ENCODE peak calls at places on chromosomes 6 and 20, in four cellular contexts. One of them, this sample, is unnamed. For H3K9me3, the result is how much of the 10 kb centered on the place peaks cover.

GRCh38 chr6:24845578-24845977 is 46.9 kb upstream of the ARMH2 start:
- DNase-seq in H1: no peak
- DNase-seq in K562: peak
- DNase-seq in GM12878: no peak
- DNase-seq in this sample: no peak

GRCh38 chr20:40807094-40807623 is 118.1 kb upstream of the MAFB start:
- DNase-seq in H1: no peak
- DNase-seq in K562: no peak
- DNase-seq in GM12878: no peak
- DNase-seq in this sample: no peak

GRCh38 chr6:138267971-138268895 is 49.9 kb upstream of the PBOV1 start:
- DNase-seq in H1: no peak
- DNase-seq in K562: no peak
- DNase-seq in GM12878: no peak
- DNase-seq in this sample: no peak

GRCh38 chr6:126180585-126180984 is 159.3 kb upstream of the CENPW start:
- DNase-seq in GM12878: peak
- DNase-seq in K562: peak
- DNase-seq in H1: no peak
- DNase-seq in this sample: peak

GRCh38 chr20:62043131-62043914 is 22.4 kb downstream of the TAF4 start:
- DNase-seq in H1: no peak
- DNase-seq in K562: peak
- DNase-seq in GM12878: no peak
- DNase-seq in this sample: no peak

GRCh38 chr20:59696476-59696875 is 92.1 kb downstream of the PHACTR3 start:
- DNase-seq in H1: no peak
- DNase-seq in GM12878: no peak
- DNase-seq in K562: no peak
- DNase-seq in this sample: no peak

GRCh38 chr20:43194187-43194586 is 4.5 kb upstream of the PTPRT start:
- DNase-seq in H1: no peak
- DNase-seq in GM12878: no peak
- DNase-seq in K562: no peak
- DNase-seq in this sample: no peak

GRCh38 chr6:17101422-17102257 is at the start of gene STMND1:
- DNase-seq in H1: no peak
- DNase-seq in K562: no peak
- DNase-seq in GM12878: no peak
- DNase-seq in this sample: no peak

GRCh38 chr6:47651505-47651944 is 46.9 kb upstream of the ADGRF4 start:
- DNase-seq in GM12878: no peak
- DNase-seq in H1: no peak
- DNase-seq in K562: no peak
- DNase-seq in this sample: no peak

GRCh38 chr6:100657678-100658330 is 193.1 kb upstream of the SIM1 start:
- DNase-seq in GM12878: no peak
- DNase-seq in H1: no peak
- DNase-seq in K562: peak
- DNase-seq in this sample: no peak

GRCh38 chr20:25032065-25032477 is 25.9 kb downstream of the ACSS1 start:
- DNase-seq in H1: no peak
- DNase-seq in K562: peak
- DNase-seq in GM12878: no peak
- DNase-seq in this sample: no peak

GRCh38 chr6:130749402-130749801 is 77.8 kb upstream of the SMLR1 start:
- DNase-seq in H1: no peak
- DNase-seq in K562: peak
- DNase-seq in GM12878: no peak
- DNase-seq in this sample: no peak

GRCh38 chr6:18211338-18211737 is 53.0 kb downstream of the DEK start:
- DNase-seq in K562: no peak
- DNase-seq in GM12878: peak
- DNase-seq in H1: no peak
- DNase-seq in this sample: no peak

GRCh38 chr6:66689608-66690007 is 982.6 kb upstream of the EYS start:
- DNase-seq in K562: no peak
- DNase-seq in GM12878: no peak
- DNase-seq in H1: no peak
- DNase-seq in this sample: no peak

GRCh38 chr6:100446115-100446921 is 18.4 kb downstream of the SIM1 start:
- DNase-seq in K562: no peak
- DNase-seq in GM12878: no peak
- DNase-seq in H1: no peak
- DNase-seq in this sample: no peak

GRCh38 chr20:35650632-35651031 is 14.1 kb downstream of the CPNE1 start:
- DNase-seq in K562: no peak
- DNase-seq in GM12878: no peak
- DNase-seq in H1: no peak
- DNase-seq in this sample: no peak

GRCh38 chr6:33781105-33781975 is 7.6 kb downstream of the LEMD2 start:
- DNase-seq in H1: peak
- DNase-seq in K562: no peak
- DNase-seq in GM12878: no peak
- DNase-seq in this sample: peak

GRCh38 chr6:119142637-119143036 is 64.2 kb upstream of the FAM184A start:
- DNase-seq in H1: no peak
- DNase-seq in K562: no peak
- DNase-seq in GM12878: no peak
- DNase-seq in this sample: no peak

GRCh38 chr20:50385733-50386640 is 124.2 kb upstream of the PTPN1 start:
- DNase-seq in H1: no peak
- DNase-seq in K562: peak
- DNase-seq in GM12878: no peak
- DNase-seq in this sample: no peak

GRCh38 chr20:5990946-5991345 is 40.5 kb downstream of the MCM8 start:
- DNase-seq in K562: no peak
- DNase-seq in H1: no peak
- DNase-seq in GM12878: no peak
- DNase-seq in this sample: no peak

GRCh38 chr6:73558624-73559398 is 38.0 kb upstream of the EEF1A1 start:
- DNase-seq in K562: no peak
- DNase-seq in H1: no peak
- DNase-seq in GM12878: no peak
- DNase-seq in this sample: no peak

GRCh38 chr20:18288748-18289705 is 700 bp downstream of the ZNF133 start:
- DNase-seq in GM12878: no peak
- DNase-seq in K562: peak
- DNase-seq in H1: no peak
- DNase-seq in this sample: no peak

GRCh38 chr6:3290501-3291211 is 31.9 kb downstream of the PSMG4 start:
- DNase-seq in GM12878: no peak
- DNase-seq in K562: no peak
- DNase-seq in H1: no peak
- DNase-seq in this sample: no peak

GRCh38 chr20:64211874-64212658 is 43.5 kb upstream of the PCMTD2 start:
- DNase-seq in K562: no peak
- DNase-seq in GM12878: no peak
- DNase-seq in H1: no peak
- DNase-seq in this sample: no peak

GRCh38 chr6:143556529-143556928 is 45.0 kb upstream of the FUCA2 start:
- DNase-seq in K562: no peak
- DNase-seq in GM12878: no peak
- DNase-seq in H1: no peak
- DNase-seq in this sample: no peak

GRCh38 chr6:33199687-33200233 is 705 bp downstream of the RXRB start:
- DNase-seq in H1: peak
- DNase-seq in K562: peak
- DNase-seq in GM12878: no peak
- DNase-seq in this sample: peak

GRCh38 chr20:57857969-57858368 is 148.2 kb upstream of the PMEPA1 start:
- DNase-seq in GM12878: no peak
- DNase-seq in H1: no peak
- DNase-seq in K562: no peak
- DNase-seq in this sample: no peak

GRCh38 chr20:36624068-36624813 is 18.7 kb downstream of the RAB5IF start:
- DNase-seq in GM12878: no peak
- DNase-seq in H1: no peak
- DNase-seq in K562: no peak
- DNase-seq in this sample: no peak

GRCh38 chr6:158353851-158354508 is 41.7 kb downstream of the TULP4 start:
- DNase-seq in H1: no peak
- DNase-seq in K562: no peak
- DNase-seq in GM12878: no peak
- DNase-seq in this sample: no peak

GRCh38 chr20:63573739-63574131 is 304 bp downstream of the HELZ2 start:
- DNase-seq in GM12878: no peak
- DNase-seq in K562: no peak
- DNase-seq in H1: no peak
- DNase-seq in this sample: no peak

GRCh38 chr20:6685181-6685582 is 82.3 kb upstream of the BMP2 start:
- DNase-seq in H1: no peak
- DNase-seq in K562: no peak
- DNase-seq in GM12878: no peak
- DNase-seq in this sample: peak

GRCh38 chr6:33344771-33345697 is 27.5 kb upstream of the ZBTB22 start:
- DNase-seq in K562: peak
- DNase-seq in GM12878: peak
- DNase-seq in H1: no peak
- DNase-seq in this sample: peak

GRCh38 chr20:36861625-36861874 is 14.4 kb upstream of the TLDC2 start:
- DNase-seq in GM12878: no peak
- DNase-seq in H1: no peak
- DNase-seq in K562: no peak
- DNase-seq in this sample: no peak

GRCh38 chr6:11918021-11918738 is 93.9 kb upstream of the HIVEP1 start:
- DNase-seq in K562: peak
- DNase-seq in H1: no peak
- DNase-seq in GM12878: no peak
- DNase-seq in this sample: no peak

GRCh38 chr6:148667395-148667794 is 79.4 kb upstream of the UST start:
- DNase-seq in H1: no peak
- DNase-seq in K562: no peak
- DNase-seq in GM12878: no peak
- DNase-seq in this sample: no peak
- H3K9me3 ChIP-seq in H1: under half
- H3K9me3 ChIP-seq in K562: under half
- H3K9me3 ChIP-seq in GM12878: under half
- H3K9me3 ChIP-seq in this sample: under half

DNA sequence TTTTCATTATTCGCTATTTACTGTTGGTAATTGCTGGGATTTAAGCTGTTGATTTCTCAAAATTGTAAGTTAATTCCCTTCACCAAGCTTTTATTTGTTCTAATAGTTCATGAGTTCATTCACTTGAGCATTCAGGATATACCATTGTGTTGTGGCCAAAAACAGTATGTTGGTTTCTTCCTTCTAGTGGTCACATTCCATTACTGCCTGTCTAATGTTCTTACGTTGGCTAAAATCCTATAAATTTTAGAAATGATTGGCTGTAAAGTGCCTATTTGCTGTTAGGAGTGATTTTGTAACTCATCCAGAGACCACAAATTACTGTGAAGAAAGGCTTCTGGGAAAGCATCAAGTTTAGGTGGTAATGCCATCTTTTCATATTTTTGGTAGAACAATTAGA is 76.3 kb downstream of the FARS2 start:
- DNase-seq in GM12878: no peak
- DNase-seq in K562: no peak
- DNase-seq in H1: no peak
- DNase-seq in this sample: no peak
- TF ChIP-seq MAX in GM12878: no peak
- TF ChIP-seq MAX in K562: no peak
- TF ChIP-seq MAX in H1: no peak
- TF ChIP-seq MAX in this sample: no peak

DNA sequence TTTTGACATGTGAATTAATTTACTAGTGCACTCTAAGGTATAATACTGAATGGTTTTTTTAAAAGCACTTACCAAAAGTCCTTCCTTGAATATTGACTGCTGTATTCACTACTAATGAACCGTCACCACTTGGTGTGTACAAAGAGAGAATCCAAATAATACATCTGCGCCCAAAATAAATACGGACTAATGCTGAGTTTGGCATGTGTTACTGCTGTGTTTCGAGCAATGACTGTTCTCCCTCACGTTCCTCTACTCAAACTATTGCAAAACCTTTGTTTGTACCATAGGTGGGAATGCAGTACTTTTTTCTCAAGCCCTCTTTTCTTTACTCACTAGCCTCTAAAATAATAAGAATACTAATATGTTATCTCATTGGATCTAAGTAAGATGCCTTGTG is 305.5 kb downstream of the QKI start:
- DNase-seq in H1: no peak
- DNase-seq in K562: no peak
- DNase-seq in GM12878: no peak
- DNase-seq in this sample: no peak
- TF ChIP-seq ZNF274 in H1: no peak
- TF ChIP-seq ZNF274 in K562: no peak
- TF ChIP-seq ZNF274 in GM12878: no peak
- TF ChIP-seq ZNF274 in this sample: no peak

GRCh38 chr20:29878281-29878741 is 1379.2 kb upstream of the DEFB115 start:
- DNase-seq in GM12878: no peak
- DNase-seq in H1: no peak
- DNase-seq in K562: peak
- DNase-seq in this sample: no peak
- H3K9me3 ChIP-seq in GM12878: under half
- H3K9me3 ChIP-seq in H1: half or more
- H3K9me3 ChIP-seq in K562: under half
- H3K9me3 ChIP-seq in this sample: under half

DNA sequence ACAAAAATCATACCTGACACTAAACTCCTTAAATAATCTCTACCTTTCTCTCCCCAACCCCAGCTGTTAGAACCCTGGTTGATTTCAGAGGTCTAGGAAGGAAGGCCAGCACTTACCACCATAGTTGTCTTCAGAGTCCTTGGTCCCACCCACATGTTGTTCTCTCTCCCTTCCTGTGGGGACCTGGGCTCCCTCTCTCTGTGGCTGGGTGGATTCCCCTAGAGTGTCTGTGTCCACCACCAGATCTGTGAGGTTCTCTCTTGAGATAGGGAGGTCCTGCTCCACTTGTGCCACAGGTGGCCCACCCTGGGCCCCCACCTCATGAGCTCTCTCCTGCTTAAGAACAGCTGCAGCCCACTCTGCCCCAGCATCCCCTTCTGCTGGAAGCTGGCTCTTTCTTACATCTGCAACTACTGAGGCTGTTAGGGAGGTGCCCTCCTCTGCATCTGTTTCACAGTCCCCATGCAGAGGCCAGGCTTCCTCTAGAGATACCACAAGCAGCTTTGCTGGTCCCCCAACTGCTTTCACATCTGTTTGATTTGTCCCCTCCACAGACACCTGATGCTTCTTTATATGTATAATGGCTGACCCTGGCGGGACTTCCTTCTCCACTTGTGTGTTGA is 5.2 kb downstream of the MDC1 start:
- DNase-seq in GM12878: no peak
- DNase-seq in H1: no peak
- DNase-seq in K562: no peak
- DNase-seq in this sample: no peak
- TF ChIP-seq MAX in GM12878: no peak
- TF ChIP-seq MAX in H1: no peak
- TF ChIP-seq MAX in K562: no peak
- TF ChIP-seq MAX in this sample: no peak

GRCh38 chr20:7841291-7841966 is 98.8 kb downstream of the HAO1 start:
- DNase-seq in GM12878: no peak
- DNase-seq in K562: no peak
- DNase-seq in H1: no peak
- DNase-seq in this sample: no peak

GRCh38 chr20:7848351-7848750 is 91.9 kb downstream of the HAO1 start:
- DNase-seq in K562: no peak
- DNase-seq in H1: no peak
- DNase-seq in GM12878: no peak
- DNase-seq in this sample: no peak

GRCh38 chr20:7841967-7842301 is 98.3 kb downstream of the HAO1 start:
- DNase-seq in H1: peak
- DNase-seq in K562: no peak
- DNase-seq in GM12878: no peak
- DNase-seq in this sample: no peak

GRCh38 chr20:7843613-7844012 is 96.6 kb downstream of the HAO1 start:
- DNase-seq in GM12878: no peak
- DNase-seq in H1: no peak
- DNase-seq in K562: no peak
- DNase-seq in this sample: no peak
- TF ChIP-seq ZNF274 in GM12878: no peak
- TF ChIP-seq ZNF274 in H1: no peak
- TF ChIP-seq ZNF274 in K562: no peak
- TF ChIP-seq ZNF274 in this sample: no peak